ENCODE peak calls at places on chromosomes 4 and X, in eight cellular contexts. K is hypothalamus; R is activated T-cell treated with anti-CD3 and anti-CD28 coated beads for 1 hour; N is T-cell; A is ovary; Z is effector memory CD8-positive, alpha-beta T cell; T is glutamatergic neuron; Y is neural crest cell. D is an unnamed sample.

GRCh38 chrX:110732274-110732673 is 63.3 kb downstream of the CHRDL1 start:
- DNase-seq in N (no peak), R (no peak), K (no peak), Z (no peak), T (peak; percentile 36), A (no peak), Y (no peak), D (peak; percentile 23)

GRCh38 chr4:174538876-174539250 is 16.6 kb upstream of the HPGD start:
- DNase-seq in R (no peak), A (no peak), Z (no peak), K (no peak), Y (no peak), N (no peak), T (no peak), D (no peak)

GRCh38 chr4:122099896-122100295 is 52.2 kb upstream of the BLTP1 start:
- DNase-seq in K (no peak), R (no peak), T (no peak), Z (no peak), Y (no peak), A (no peak), N (no peak), D (no peak)

GRCh38 chr4:182246401-182247205 is 3.4 kb downstream of the TENM3 start:
- DNase-seq in N (no peak), R (no peak), A (no peak), K (no peak), T (no peak), Z (no peak), Y (no peak), D (no peak)

GRCh38 chr4:23889814-23890269 is at the start of gene PPARGC1A:
- DNase-seq in Z (no peak), T (no peak), A (peak; percentile 46), N (no peak), K (peak; percentile 53), Y (peak; percentile 13), R (no peak), D (peak; percentile 75)

GRCh38 chrX:114619874-114620273 is 36.0 kb downstream of the HTR2C start:
- DNase-seq in R (no peak), Y (peak; percentile 9), A (no peak), K (no peak), T (no peak), Z (no peak), N (no peak), D (no peak)

GRCh38 chr4:24730256-24731001 is 64.9 kb upstream of the SOD3 start:
- DNase-seq in Y (no peak), A (peak; percentile 22), Z (no peak), T (no peak), N (no peak), R (no peak), K (peak; percentile 3), D (peak; percentile 18)

GRCh38 chr4:113810906-113811305 is 49.4 kb upstream of the CAMK2D start:
- DNase-seq in Y (no peak), N (no peak), R (no peak), T (no peak), K (no peak), A (no peak), Z (no peak), D (no peak)

GRCh38 chrX:49037883-49038475 is 5.2 kb downstream of the TFE3 start:
- DNase-seq in A (no peak), T (no peak), K (no peak), N (no peak), Y (no peak), Z (no peak), R (no peak), D (no peak)

GRCh38 chrX:30971761-30972603 is 82.9 kb upstream of the TAB3 start:
- DNase-seq in Y (peak; percentile 9), T (no peak), Z (no peak), A (peak; percentile 18), N (no peak), K (no peak), R (no peak), D (peak; percentile 34)

GRCh38 chr4:6960628-6961027 is 51.0 kb downstream of the TBC1D14 start:
- DNase-seq in Z (no peak), A (no peak), N (no peak), T (no peak), Y (no peak), R (no peak), K (no peak), D (peak; percentile 9)

GRCh38 chrX:38312436-38312835 is 14.9 kb downstream of the RPGR start:
- DNase-seq in Z (no peak), N (no peak), K (no peak), A (no peak), R (no peak), T (no peak), Y (no peak), D (no peak)

GRCh38 chr4:145485120-145485519 is 3.5 kb downstream of the SMAD1 start:
- DNase-seq in Y (no peak), Z (no peak), R (no peak), K (no peak), T (no peak), A (no peak), N (no peak), D (no peak)

GRCh38 chr4:137685357-137685756 is 153.1 kb upstream of the PCDH18 start:
- DNase-seq in R (no peak), Y (no peak), T (no peak), A (no peak), K (no peak), Z (no peak), N (no peak), D (no peak)

GRCh38 chr4:7209699-7210098 is 17.4 kb downstream of the SORCS2 start:
- DNase-seq in Z (no peak), R (no peak), T (no peak), K (no peak), A (no peak), N (no peak), Y (no peak), D (no peak)

GRCh38 chr4:77820836-77821561 is 1.8 kb upstream of the CNOT6L start:
- DNase-seq in T (no peak), N (no peak), R (no peak), Z (no peak), Y (no peak), A (peak; percentile 20), K (no peak), D (peak; percentile 6)

GRCh38 chrX:130282151-130282550 is 13.5 kb upstream of the ZNF280C start:
- DNase-seq in Y (no peak), R (no peak), Z (no peak), K (no peak), A (no peak), N (no peak), T (no peak), D (no peak)

GRCh38 chr4:94519019-94519418 is 67.3 kb downstream of the PDLIM5 start:
- DNase-seq in T (no peak), A (no peak), Y (no peak), N (no peak), Z (no peak), R (no peak), K (no peak), D (no peak)

GRCh38 chr4:132269303-132269990 is 879.6 kb upstream of the PCDH10 start:
- DNase-seq in Y (no peak), A (no peak), N (no peak), T (no peak), Z (no peak), R (no peak), K (no peak), D (no peak)

GRCh38 chr4:113633467-113633866 is 128.1 kb downstream of the CAMK2D start:
- DNase-seq in N (no peak), K (no peak), T (no peak), A (no peak), Y (no peak), Z (no peak), R (no peak), D (peak; percentile 15)

GRCh38 chr4:54386270-54386669 is 157.2 kb downstream of the PDGFRA start:
- DNase-seq in N (no peak), Z (no peak), T (no peak), K (no peak), R (no peak), Y (no peak), A (no peak), D (no peak)

GRCh38 chrX:108537005-108537404 is 97.4 kb downstream of the COL4A5 start:
- DNase-seq in Z (no peak), N (no peak), A (no peak), R (no peak), K (no peak), Y (peak; percentile 31), T (no peak), D (peak; percentile 8)

GRCh38 chr4:74624351-74625151 is 169.8 kb downstream of the BTC start:
- DNase-seq in A (no peak), R (no peak), Z (no peak), K (no peak), Y (no peak), N (no peak), T (no peak), D (no peak)

GRCh38 chrX:117743469-117744251 is 372.9 kb downstream of the KLHL13 start:
- DNase-seq in K (no peak), Y (no peak), T (peak; percentile 10), N (no peak), R (no peak), Z (no peak), A (no peak), D (no peak)

GRCh38 chr4:153809916-153810810 is 21.3 kb upstream of the SFRP2 start:
- DNase-seq in Y (no peak), Z (no peak), R (no peak), K (no peak), N (no peak), T (no peak), A (no peak), D (no peak)

GRCh38 chr4:168167714-168168284 is 75.5 kb downstream of the ANXA10 start:
- DNase-seq in Y (no peak), A (no peak), R (no peak), N (no peak), K (no peak), Z (no peak), T (no peak), D (no peak)

GRCh38 chr4:145289403-145290076 is 109.2 kb upstream of the OTUD4 start:
- DNase-seq in K (no peak), N (no peak), Y (no peak), R (no peak), Z (no peak), A (no peak), T (no peak), D (no peak)

GRCh38 chrX:102712216-102712966 is at the start of gene GPRASP2:
- DNase-seq in Y (peak; percentile 38), K (peak; percentile 14), N (peak; percentile 27), A (peak; percentile 66), Z (no peak), R (no peak), T (peak; percentile 69), D (peak; percentile 88)

GRCh38 chr4:74127745-74128144 is 28.8 kb upstream of the CXCL2 start:
- DNase-seq in Z (no peak), N (no peak), Y (no peak), K (no peak), T (no peak), A (no peak), R (no peak), D (no peak)

D was measured in retina.